ENCODE peak calls at places on chromosome 14, in five cellular contexts. One of them, this sample, is unnamed.

GRCh38 chr14:95562892-95563685 is 28.2 kb downstream of the GLRX5 start:
- DNase-seq in suprapubic skin: no peak
- DNase-seq in fibroblast of the aortic adventitia: peak
- DNase-seq in right lobe of liver: no peak
- DNase-seq in endodermal cell: peak
- DNase-seq in this sample: no peak

GRCh38 chr14:90612801-90613200 is 203.4 kb downstream of the TTC7B start:
- DNase-seq in fibroblast of the aortic adventitia: no peak
- DNase-seq in suprapubic skin: no peak
- DNase-seq in endodermal cell: no peak
- DNase-seq in right lobe of liver: no peak
- DNase-seq in this sample: no peak

GRCh38 chr14:49417790-49418189 is 168.4 kb downstream of the RPS29 start:
- DNase-seq in suprapubic skin: no peak
- DNase-seq in endodermal cell: no peak
- DNase-seq in fibroblast of the aortic adventitia: no peak
- DNase-seq in right lobe of liver: no peak
- DNase-seq in this sample: no peak

GRCh38 chr14:38073641-38074040 is 134.1 kb upstream of the SSTR1 start:
- DNase-seq in fibroblast of the aortic adventitia: no peak
- DNase-seq in endodermal cell: no peak
- DNase-seq in right lobe of liver: no peak
- DNase-seq in suprapubic skin: no peak
- DNase-seq in this sample: no peak

GRCh38 chr14:31568151-31568550 is 6.9 kb downstream of the NUBPL start:
- DNase-seq in suprapubic skin: no peak
- DNase-seq in endodermal cell: no peak
- DNase-seq in right lobe of liver: no peak
- DNase-seq in fibroblast of the aortic adventitia: peak
- DNase-seq in this sample: no peak

GRCh38 chr14:101222362-101223090 is 319.0 kb upstream of the RTL1 start:
- DNase-seq in endodermal cell: peak
- DNase-seq in suprapubic skin: no peak
- DNase-seq in fibroblast of the aortic adventitia: no peak
- DNase-seq in right lobe of liver: peak
- DNase-seq in this sample: peak

GRCh38 chr14:54881235-54881760 is 21.3 kb downstream of the GCH1 start:
- DNase-seq in suprapubic skin: no peak
- DNase-seq in right lobe of liver: no peak
- DNase-seq in fibroblast of the aortic adventitia: peak
- DNase-seq in endodermal cell: no peak
- DNase-seq in this sample: no peak

GRCh38 chr14:63492391-63492790 is 50.8 kb downstream of the PPP2R5E start:
- DNase-seq in suprapubic skin: no peak
- DNase-seq in fibroblast of the aortic adventitia: peak
- DNase-seq in right lobe of liver: no peak
- DNase-seq in endodermal cell: no peak
- DNase-seq in this sample: no peak

GRCh38 chr14:49207451-49207850 is 378.7 kb downstream of the RPS29 start:
- DNase-seq in fibroblast of the aortic adventitia: no peak
- DNase-seq in right lobe of liver: no peak
- DNase-seq in endodermal cell: no peak
- DNase-seq in suprapubic skin: no peak
- DNase-seq in this sample: no peak

GRCh38 chr14:77058082-77058481 is 29.6 kb upstream of the IRF2BPL start:
- DNase-seq in suprapubic skin: no peak
- DNase-seq in fibroblast of the aortic adventitia: no peak
- DNase-seq in right lobe of liver: no peak
- DNase-seq in endodermal cell: no peak
- DNase-seq in this sample: no peak

GRCh38 chr14:72792051-72792788 is 101.7 kb downstream of the DPF3 start:
- DNase-seq in endodermal cell: peak
- DNase-seq in right lobe of liver: peak
- DNase-seq in suprapubic skin: peak
- DNase-seq in fibroblast of the aortic adventitia: peak
- DNase-seq in this sample: peak

GRCh38 chr14:85300119-85300518 is 229.8 kb upstream of the FLRT2 start:
- DNase-seq in endodermal cell: no peak
- DNase-seq in suprapubic skin: no peak
- DNase-seq in fibroblast of the aortic adventitia: no peak
- DNase-seq in right lobe of liver: no peak
- DNase-seq in this sample: no peak

GRCh38 chr14:55957950-55958349 is 160.3 kb upstream of the PELI2 start:
- DNase-seq in endodermal cell: no peak
- DNase-seq in right lobe of liver: no peak
- DNase-seq in fibroblast of the aortic adventitia: no peak
- DNase-seq in suprapubic skin: no peak
- DNase-seq in this sample: no peak

GRCh38 chr14:21313512-21313911 is 33.6 kb downstream of the RPGRIP1 start:
- DNase-seq in right lobe of liver: no peak
- DNase-seq in endodermal cell: no peak
- DNase-seq in suprapubic skin: no peak
- DNase-seq in fibroblast of the aortic adventitia: no peak
- DNase-seq in this sample: no peak

GRCh38 chr14:24207104-24207543 is 1.6 kb downstream of the TSSK4 start:
- DNase-seq in endodermal cell: no peak
- DNase-seq in suprapubic skin: no peak
- DNase-seq in right lobe of liver: no peak
- DNase-seq in fibroblast of the aortic adventitia: no peak
- DNase-seq in this sample: peak

GRCh38 chr14:87152701-87153100 is 840.3 kb downstream of the GALC start:
- DNase-seq in fibroblast of the aortic adventitia: no peak
- DNase-seq in right lobe of liver: no peak
- DNase-seq in endodermal cell: peak
- DNase-seq in suprapubic skin: no peak
- DNase-seq in this sample: no peak

GRCh38 chr14:96055065-96055752 is 16.0 kb downstream of the C14orf132 start:
- DNase-seq in endodermal cell: no peak
- DNase-seq in fibroblast of the aortic adventitia: no peak
- DNase-seq in suprapubic skin: no peak
- DNase-seq in right lobe of liver: no peak
- DNase-seq in this sample: no peak

GRCh38 chr14:31657917-31658316 is 96.7 kb downstream of the NUBPL start:
- DNase-seq in right lobe of liver: no peak
- DNase-seq in fibroblast of the aortic adventitia: no peak
- DNase-seq in suprapubic skin: no peak
- DNase-seq in endodermal cell: no peak
- DNase-seq in this sample: no peak

GRCh38 chr14:79467837-79468236 is 743.5 kb downstream of the DIO2 start:
- DNase-seq in endodermal cell: no peak
- DNase-seq in fibroblast of the aortic adventitia: no peak
- DNase-seq in right lobe of liver: no peak
- DNase-seq in suprapubic skin: no peak
- DNase-seq in this sample: no peak

GRCh38 chr14:70702154-70702553 is 60.4 kb downstream of the TTC9 start:
- DNase-seq in right lobe of liver: no peak
- DNase-seq in endodermal cell: no peak
- DNase-seq in suprapubic skin: no peak
- DNase-seq in fibroblast of the aortic adventitia: no peak
- DNase-seq in this sample: no peak

GRCh38 chr14:32414808-32415255 is 85.7 kb downstream of the AKAP6 start:
- DNase-seq in suprapubic skin: no peak
- DNase-seq in endodermal cell: no peak
- DNase-seq in right lobe of liver: no peak
- DNase-seq in fibroblast of the aortic adventitia: peak
- DNase-seq in this sample: no peak

GRCh38 chr14:34980337-34980900 is 2.4 kb upstream of the SRP54 start:
- DNase-seq in right lobe of liver: no peak
- DNase-seq in suprapubic skin: no peak
- DNase-seq in fibroblast of the aortic adventitia: no peak
- DNase-seq in endodermal cell: no peak
- DNase-seq in this sample: no peak

GRCh38 chr14:34985740-34986139 is 2.9 kb downstream of the SRP54 start:
- DNase-seq in fibroblast of the aortic adventitia: no peak
- DNase-seq in right lobe of liver: no peak
- DNase-seq in endodermal cell: no peak
- DNase-seq in suprapubic skin: no peak
- DNase-seq in this sample: no peak

GRCh38 chr14:34983148-34983760 is 462 bp downstream of the SRP54 start:
- DNase-seq in right lobe of liver: no peak
- DNase-seq in endodermal cell: no peak
- DNase-seq in suprapubic skin: no peak
- DNase-seq in fibroblast of the aortic adventitia: no peak
- DNase-seq in this sample: no peak

GRCh38 chr14:34981743-34982420 is 910 bp upstream of the SRP54 start:
- DNase-seq in suprapubic skin: no peak
- DNase-seq in endodermal cell: peak
- DNase-seq in fibroblast of the aortic adventitia: no peak
- DNase-seq in right lobe of liver: no peak
- DNase-seq in this sample: no peak

DNA sequence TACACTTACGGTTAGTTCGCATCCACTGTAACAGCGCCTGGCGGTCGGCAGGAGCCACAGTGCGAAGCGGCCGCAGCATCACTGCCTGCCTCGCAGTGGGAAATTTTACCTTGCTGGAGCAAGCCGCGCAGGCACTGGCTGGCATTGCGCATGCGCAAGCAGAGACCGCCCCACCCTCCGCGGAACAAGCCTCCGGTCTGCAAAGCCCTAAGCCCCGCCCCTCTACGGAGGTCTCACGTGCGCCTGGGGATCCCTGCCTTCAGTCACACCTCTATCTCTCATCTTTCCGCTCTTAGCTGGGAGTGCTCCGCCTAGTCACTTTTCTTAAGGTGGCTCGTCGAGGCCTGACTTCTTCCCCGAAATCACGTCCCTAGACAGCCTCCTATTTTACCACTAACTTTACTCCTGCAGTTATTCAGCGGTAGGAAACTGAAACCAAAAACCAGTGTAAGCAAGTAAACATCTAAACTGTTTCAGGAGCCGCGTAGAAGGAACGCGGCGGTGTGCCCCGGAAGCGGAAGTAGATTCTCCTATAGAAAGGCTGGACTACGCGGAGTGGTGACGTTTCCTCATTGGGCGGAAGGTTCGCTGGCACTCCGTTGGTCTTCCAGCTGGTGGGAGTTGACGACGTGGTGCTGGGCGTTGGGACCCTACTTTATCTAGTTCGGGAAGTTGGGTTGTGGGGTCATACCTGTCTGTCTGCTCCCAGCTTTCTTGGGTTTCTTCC is at the start of gene SRP54:
- DNase-seq in endodermal cell: peak
- DNase-seq in right lobe of liver: peak
- DNase-seq in fibroblast of the aortic adventitia: peak
- DNase-seq in suprapubic skin: peak
- DNase-seq in this sample: peak
- TF ChIP-seq CTCF in endodermal cell: peak
- TF ChIP-seq CTCF in right lobe of liver: no peak
- TF ChIP-seq CTCF in fibroblast of the aortic adventitia: peak
- TF ChIP-seq CTCF in suprapubic skin: no peak
- TF ChIP-seq CTCF in this sample: no peak

DNA sequence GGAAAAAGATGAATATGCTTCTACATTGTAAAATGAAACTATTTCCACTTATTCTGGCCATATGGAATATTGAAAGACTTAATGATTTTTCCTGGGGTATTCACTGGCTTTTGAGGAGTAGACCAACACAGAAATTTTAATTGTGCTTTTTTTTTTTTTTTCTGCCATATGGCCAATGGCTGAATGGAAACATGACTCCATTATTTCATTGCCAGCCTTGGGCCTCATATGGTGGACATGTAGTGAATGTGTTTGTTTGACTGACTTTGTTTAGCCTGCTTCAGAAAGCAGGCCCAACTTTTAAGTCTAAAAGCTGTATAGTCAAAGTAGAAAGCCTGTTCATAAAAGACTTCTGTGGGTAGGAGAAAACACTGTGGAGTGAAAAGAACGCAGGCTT is 2.4 kb downstream of the GNG2 start:
- DNase-seq in suprapubic skin: no peak
- DNase-seq in endodermal cell: no peak
- DNase-seq in fibroblast of the aortic adventitia: no peak
- DNase-seq in right lobe of liver: no peak
- DNase-seq in this sample: no peak
- H3K4me3 ChIP-seq in suprapubic skin: peak
- H3K4me3 ChIP-seq in endodermal cell: peak
- H3K4me3 ChIP-seq in fibroblast of the aortic adventitia: no peak
- H3K4me3 ChIP-seq in right lobe of liver: no peak
- H3K4me3 ChIP-seq in this sample: peak

DNA sequence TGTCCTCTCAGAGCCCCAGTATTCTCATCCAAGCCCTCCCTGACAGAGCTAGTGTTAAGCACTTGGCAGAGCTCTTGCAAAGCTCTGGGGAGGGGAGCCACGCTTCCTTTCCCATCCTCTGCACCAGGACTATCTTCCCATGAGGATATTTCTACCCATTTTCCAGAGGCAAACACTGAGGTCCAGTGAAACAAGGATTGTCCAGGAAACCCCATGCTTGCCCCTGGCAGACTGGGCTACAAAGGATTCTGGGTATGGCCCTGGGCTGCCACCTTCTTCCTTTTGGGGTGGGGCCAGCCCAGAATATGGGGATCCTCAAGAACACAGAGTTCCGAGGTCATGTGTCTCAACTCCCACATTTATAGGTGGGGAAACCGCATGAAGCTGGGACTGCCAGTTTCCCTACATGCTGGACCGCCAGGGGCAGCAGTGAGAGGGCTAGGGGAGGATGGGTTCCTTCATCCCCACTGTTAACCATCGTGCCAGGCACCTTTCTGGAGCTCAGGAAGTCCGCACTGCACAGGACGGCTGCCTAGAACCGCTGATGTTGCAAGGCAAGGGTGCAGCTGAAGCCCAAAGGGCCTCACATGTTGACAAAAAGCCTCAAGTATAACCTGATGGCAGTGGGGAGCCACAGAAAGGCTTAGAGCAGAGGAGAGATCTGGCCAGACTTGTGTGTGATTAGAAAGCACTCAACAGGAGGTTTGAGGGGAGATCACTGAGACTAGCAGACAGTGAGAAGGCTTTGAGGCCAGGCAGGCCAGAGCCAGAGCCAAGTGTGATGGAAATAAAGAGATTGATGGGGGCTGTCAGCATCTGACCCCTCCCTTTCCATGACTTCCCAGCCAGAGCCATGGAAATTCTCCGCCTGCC is 5.5 kb upstream of the CCDC85C start:
- DNase-seq in endodermal cell: no peak
- DNase-seq in suprapubic skin: no peak
- DNase-seq in right lobe of liver: no peak
- DNase-seq in fibroblast of the aortic adventitia: peak
- DNase-seq in this sample: no peak
- TF ChIP-seq CTCF in endodermal cell: peak
- TF ChIP-seq CTCF in suprapubic skin: no peak
- TF ChIP-seq CTCF in right lobe of liver: no peak
- TF ChIP-seq CTCF in fibroblast of the aortic adventitia: peak
- TF ChIP-seq CTCF in this sample: no peak

DNA sequence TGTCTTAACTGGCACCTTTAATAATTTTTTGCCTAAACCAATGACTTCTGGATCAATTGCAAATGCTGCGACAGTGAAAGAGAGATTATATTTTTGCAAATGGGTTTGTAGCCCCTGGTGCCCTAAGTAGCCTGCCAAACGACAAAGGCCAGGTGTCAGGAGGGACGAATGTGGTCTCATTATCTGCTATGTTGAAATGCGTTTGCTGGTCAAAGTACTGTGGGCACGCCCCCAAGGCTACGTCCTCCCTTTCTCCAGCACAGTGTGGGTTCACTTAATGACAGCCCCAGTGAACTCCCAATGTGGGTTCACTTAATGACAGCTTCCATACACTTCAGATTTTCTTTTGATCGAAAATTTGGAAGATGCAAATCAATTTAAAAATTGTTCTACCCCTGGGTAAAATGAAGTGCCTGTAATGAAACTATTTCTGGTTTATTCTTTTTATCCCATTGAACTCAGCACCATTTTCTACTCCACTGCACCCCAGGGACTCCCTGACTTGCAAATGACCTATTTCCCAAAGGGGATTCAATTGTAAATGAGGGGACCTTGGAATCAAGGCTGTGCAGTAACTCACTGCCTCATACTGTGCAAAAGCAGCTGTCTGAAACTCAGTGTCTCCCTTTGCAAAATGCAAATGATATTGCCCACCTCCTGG is 1.4 kb downstream of the SERPINA11 start:
- DNase-seq in fibroblast of the aortic adventitia: no peak
- DNase-seq in suprapubic skin: no peak
- DNase-seq in endodermal cell: peak
- DNase-seq in right lobe of liver: peak
- DNase-seq in this sample: no peak
- H3K4me3 ChIP-seq in fibroblast of the aortic adventitia: no peak
- H3K4me3 ChIP-seq in suprapubic skin: no peak
- H3K4me3 ChIP-seq in endodermal cell: no peak
- H3K4me3 ChIP-seq in right lobe of liver: peak
- H3K4me3 ChIP-seq in this sample: no peak